ENCODE peak calls at places on chromosomes 6 and 20, in nine cellular contexts. W is stimulated activated CD8-positive, alpha-beta memory T cell treated with anti-CD3 and anti-CD28 coated beads, Interleukin-7, amount 100 ng/mL, for 1 hour; F is neural progenitor cell; Y is H54; X is stimulated activated naive CD4-positive, alpha-beta T cell; J is non-pigmented ciliary epithelial cell; E is AG20443; Q is ovary; C is uterus. A is an unnamed sample.

GRCh38 chr6:11206576-11206975 is 25.9 kb downstream of the NEDD9 start:
- DNase-seq in W (no peak), X (no peak), F (no peak), Q (no peak), Y (no peak), E (no peak), J (no peak), C (no peak), A (no peak)

GRCh38 chr20:17860306-17861197 is 108.0 kb downstream of the SNX5 start:
- DNase-seq in Y (no peak), J (no peak), F (no peak), E (no peak), C (no peak), X (no peak), W (no peak), Q (no peak), A (no peak)

GRCh38 chr6:156982168-156982567 is 205.0 kb downstream of the ARID1B start:
- DNase-seq in E (no peak), J (no peak), C (no peak), Q (no peak), W (no peak), F (no peak), X (no peak), Y (no peak), A (no peak)

GRCh38 chr6:108968746-108969316 is 120.6 kb downstream of the ARMC2 start:
- DNase-seq in Y (no peak), W (no peak), J (no peak), Q (no peak), E (no peak), C (no peak), X (no peak), F (no peak), A (no peak)

GRCh38 chr6:3446197-3446596 is 10.7 kb downstream of the SLC22A23 start:
- DNase-seq in Q (no peak), X (no peak), E (no peak), Y (no peak), C (no peak), F (no peak), J (no peak), W (no peak), A (no peak)

GRCh38 chr6:156029296-156029985 is 573.8 kb upstream of the NOX3 start:
- DNase-seq in Y (no peak), X (no peak), E (no peak), C (no peak), J (no peak), Q (no peak), W (no peak), F (no peak), A (no peak)

GRCh38 chr20:52746768-52747167 is 225.4 kb upstream of the TSHZ2 start:
- DNase-seq in W (no peak), E (no peak), Q (no peak), F (no peak), J (no peak), X (no peak), Y (no peak), C (no peak), A (no peak)

GRCh38 chr6:73644941-73645591 is 8.7 kb downstream of the SLC17A5 start:
- DNase-seq in F (no peak), Q (no peak), Y (no peak), C (no peak), X (no peak), E (no peak), J (no peak), W (no peak), A (no peak)

GRCh38 chr6:157077251-157077650 is 246.1 kb downstream of the TMEM242 start:
- DNase-seq in E (no peak), X (no peak), W (no peak), Q (no peak), Y (no peak), F (no peak), J (no peak), C (no peak), A (no peak)

GRCh38 chr20:25676164-25676809 is 20.4 kb downstream of the ZNF337 start:
- DNase-seq in F (no peak), E (peak), W (no peak), Y (no peak), J (peak), Q (no peak), X (no peak), C (no peak), A (no peak)

GRCh38 chr20:53739799-53740785 is 146.5 kb upstream of the ZNF217 start:
- DNase-seq in X (no peak), J (no peak), Y (no peak), Q (no peak), W (no peak), F (no peak), C (no peak), E (no peak), A (no peak)

GRCh38 chr6:149560736-149561135 is 5.4 kb upstream of the GINM1 start:
- DNase-seq in Y (no peak), J (no peak), E (peak), W (no peak), X (no peak), Q (no peak), F (peak), C (no peak), A (no peak)

GRCh38 chr6:29553268-29554057 is 6.1 kb downstream of the UBD start:
- DNase-seq in J (peak), X (no peak), Q (peak), F (peak), W (no peak), Y (no peak), E (peak), C (peak), A (no peak)

GRCh38 chr20:23588434-23589403 is 17.0 kb downstream of the CST9 start:
- DNase-seq in C (no peak), X (no peak), Y (no peak), F (no peak), J (no peak), W (no peak), Q (no peak), E (no peak), A (no peak)

GRCh38 chr6:67450641-67451040 is 1184.4 kb upstream of the ADGRB3 start:
- DNase-seq in E (no peak), F (no peak), X (no peak), Y (no peak), W (no peak), J (no peak), Q (no peak), C (no peak), A (no peak)

GRCh38 chr6:23735151-23735550 is 390.9 kb upstream of the NRSN1 start:
- DNase-seq in C (no peak), J (no peak), F (no peak), W (no peak), E (peak), Q (no peak), X (no peak), Y (no peak), A (peak)

A was measured in T1000.